ENCODE peak calls at places on chromosome 1, in four cellular contexts. X is activated CD8-positive, alpha-beta T cell treated with anti-CD3 and anti-CD28 coated beads, Interleukin-2, amount 10 ng/mL, durations not matched to agents 7 days and 5 days; V is PC-9; Y is NT2/D1. B is an unnamed sample.

GRCh38 chr1:200311256-200311655 is 98.6 kb downstream of the ZNF281 start:
- DNase-seq in X (no peak), V (no peak), Y (no peak), B (no peak)

GRCh38 chr1:108046021-108046420 is 81.0 kb upstream of the VAV3 start:
- DNase-seq in X (no peak), V (no peak), Y (no peak), B (no peak)

GRCh38 chr1:199272107-199272506 is 633.3 kb downstream of the PTPRC start:
- DNase-seq in X (no peak), V (peak), Y (no peak), B (no peak)

GRCh38 chr1:155504207-155504606 is 58.4 kb downstream of the ASH1L start:
- DNase-seq in X (no peak), V (no peak), Y (no peak), B (peak)

GRCh38 chr1:107626075-107626796 is 338.7 kb downstream of the VAV3 start:
- DNase-seq in X (no peak), V (no peak), Y (no peak), B (no peak)

GRCh38 chr1:108609483-108610066 is 49.7 kb downstream of the EEIG2 start:
- DNase-seq in X (no peak), V (no peak), Y (no peak), B (peak)

GRCh38 chr1:117682372-117682771 is 76.5 kb downstream of the TENT5C start:
- DNase-seq in X (no peak), V (no peak), Y (no peak), B (no peak)

GRCh38 chr1:94302497-94302896 is 65.1 kb upstream of the ARHGAP29 start:
- DNase-seq in X (no peak), V (no peak), Y (no peak), B (no peak)

GRCh38 chr1:117180571-117180970 is 30.2 kb downstream of the VTCN1 start:
- DNase-seq in X (no peak), V (no peak), Y (no peak), B (no peak)

GRCh38 chr1:221204055-221204833 is 325.0 kb downstream of the HLX start:
- DNase-seq in X (no peak), V (no peak), Y (no peak), B (no peak)

GRCh38 chr1:184866991-184867788 is 107.1 kb downstream of the NIBAN1 start:
- DNase-seq in X (peak), V (peak), Y (no peak), B (no peak)

GRCh38 chr1:42334240-42335049 is 590 bp downstream of the FOXJ3 start:
- DNase-seq in X (peak), V (peak), Y (peak), B (peak)

GRCh38 chr1:1628656-1629429 is 3.1 kb upstream of the MMP23B start:
- DNase-seq in X (peak), V (no peak), Y (no peak), B (no peak)

GRCh38 chr1:71365451-71365850 is 284.6 kb upstream of the ZRANB2 start:
- DNase-seq in X (no peak), V (no peak), Y (no peak), B (no peak)

B was measured in HAP-1.